ENCODE peak calls at places on chromosomes 7 and 10, in four cellular contexts. N is dermis microvascular lymphatic vessel endothelial cell, R is iris pigment epithelial cell, J is C1 segment of cervical spinal cord. A is an unnamed sample.

GRCh38 chr7:38574121-38574520 is 57.1 kb downstream of the AMPH start:
- DNase-seq in N (no peak), R (peak), J (no peak), A (no peak)

GRCh38 chr7:88401009-88401623 is 94.4 kb upstream of the STEAP4 start:
- DNase-seq in N (peak), R (no peak), J (no peak), A (no peak)

GRCh38 chr10:123847686-123848432 is 43.7 kb downstream of the CPXM2 start:
- DNase-seq in N (no peak), R (peak), J (no peak), A (no peak)

GRCh38 chr7:149811221-149811620 is 27.0 kb upstream of the ZNF862 start:
- DNase-seq in N (no peak), R (peak), J (no peak), A (no peak)

GRCh38 chr7:114082934-114083647 is 164.3 kb upstream of the PPP1R3A start:
- DNase-seq in N (peak), R (no peak), J (no peak), A (peak)

GRCh38 chr10:7529638-7530037 is 118.8 kb upstream of the SFMBT2 start:
- DNase-seq in N (no peak), R (no peak), J (no peak), A (no peak)

GRCh38 chr7:159105845-159106614 is 38.6 kb downstream of the VIPR2 start:
- DNase-seq in N (no peak), R (peak), J (no peak), A (no peak)

GRCh38 chr10:30207485-30208052 is 141.5 kb downstream of the MTPAP start:
- DNase-seq in N (peak), R (no peak), J (no peak), A (no peak)

GRCh38 chr10:8059191-8059936 is 4.9 kb downstream of the GATA3 start:
- DNase-seq in N (no peak), R (no peak), J (no peak), A (no peak)

GRCh38 chr10:80259405-80259871 is 30.0 kb downstream of the MAT1A start:
- DNase-seq in N (no peak), R (peak), J (no peak), A (no peak)

GRCh38 chr7:76293407-76293901 is 9.0 kb upstream of the HSPB1 start:
- DNase-seq in N (peak), R (no peak), J (no peak), A (no peak)

GRCh38 chr10:29646238-29646902 is 11.6 kb upstream of the SVIL start:
- DNase-seq in N (peak), R (peak), J (no peak), A (peak)

GRCh38 chr10:75926763-75927162 is 495.3 kb downstream of the LRMDA start:
- DNase-seq in N (peak), R (no peak), J (no peak), A (no peak)

GRCh38 chr7:149772821-149773425 is 465 bp downstream of the ZNF467 start:
- DNase-seq in N (no peak), R (no peak), J (no peak), A (no peak)

GRCh38 chr10:2759203-2759602 is 308.1 kb upstream of the PFKP start:
- DNase-seq in N (no peak), R (no peak), J (no peak), A (no peak)

A was measured in HCEC 1CT.